ENCODE peak calls at places on chromosomes 4 and X, in eight cellular contexts. T, J, Z, W, R, I, G and K are unnamed samples.

GRCh38 chr4:170940043-170940724 is 850.4 kb upstream of the AADAT start:
- DNase-seq in T (no peak), J (no peak), Z (no peak), W (no peak), R (no peak), I (no peak), G (no peak), K (no peak)

GRCh38 chr4:174255790-174256189 is 27.7 kb downstream of the FBXO8 start:
- DNase-seq in T (peak; percentile 21), J (no peak), Z (no peak), W (no peak), R (no peak), I (no peak), G (no peak), K (no peak)

GRCh38 chr4:147837435-147837834 is 105.5 kb downstream of the ARHGAP10 start:
- DNase-seq in T (peak; percentile 58), J (no peak), Z (no peak), W (no peak), R (no peak), I (no peak), G (no peak), K (no peak)

GRCh38 chr4:88448905-88449689 is 7.8 kb upstream of the HERC5 start:
- DNase-seq in T (no peak), J (no peak), Z (no peak), W (no peak), R (no peak), I (no peak), G (no peak), K (no peak)

GRCh38 chr4:10041036-10041435 is 19.7 kb upstream of the SLC2A9 start:
- DNase-seq in T (no peak), J (no peak), Z (no peak), W (no peak), R (no peak), I (no peak), G (no peak), K (no peak)

GRCh38 chr4:88054909-88055308 is 47.5 kb downstream of the PKD2 start:
- DNase-seq in T (peak; percentile 72), J (no peak), Z (peak; percentile 24), W (no peak), R (peak; percentile 34), I (peak; percentile 29), G (peak; percentile 73), K (no peak)

GRCh38 chr4:90226734-90227133 is 99.5 kb downstream of the CCSER1 start:
- DNase-seq in T (no peak), J (no peak), Z (no peak), W (no peak), R (no peak), I (no peak), G (no peak), K (no peak)

GRCh38 chr4:150573534-150573933 is 8.4 kb upstream of the MAB21L2 start:
- DNase-seq in T (no peak), J (no peak), Z (no peak), W (no peak), R (no peak), I (no peak), G (no peak), K (no peak)

GRCh38 chrX:153533041-153533565 is 15.7 kb downstream of the ATP2B3 start:
- DNase-seq in T (no peak), J (no peak), Z (no peak), W (no peak), R (no peak), I (no peak), G (no peak), K (no peak)

GRCh38 chrX:68498044-68498507 is 775 bp upstream of the YIPF6 start:
- DNase-seq in T (peak; percentile 29), J (no peak), Z (no peak), W (no peak), R (no peak), I (no peak), G (no peak), K (no peak)

GRCh38 chr4:130028552-130028951 is 932.6 kb downstream of the C4orf33 start:
- DNase-seq in T (no peak), J (no peak), Z (no peak), W (no peak), R (no peak), I (no peak), G (peak; percentile 9), K (no peak)

GRCh38 chrX:53048169-53049126 is at the start of gene GPR173:
- DNase-seq in T (no peak), J (peak; percentile 50), Z (peak; percentile 48), W (peak; percentile 70), R (peak; percentile 2), I (peak; percentile 36), G (no peak), K (no peak)

GRCh38 chrX:150984164-150984824 is 1.2 kb downstream of the HMGB3 start:
- DNase-seq in T (no peak), J (no peak), Z (peak; percentile 14), W (no peak), R (no peak), I (no peak), G (no peak), K (no peak)

DNA sequence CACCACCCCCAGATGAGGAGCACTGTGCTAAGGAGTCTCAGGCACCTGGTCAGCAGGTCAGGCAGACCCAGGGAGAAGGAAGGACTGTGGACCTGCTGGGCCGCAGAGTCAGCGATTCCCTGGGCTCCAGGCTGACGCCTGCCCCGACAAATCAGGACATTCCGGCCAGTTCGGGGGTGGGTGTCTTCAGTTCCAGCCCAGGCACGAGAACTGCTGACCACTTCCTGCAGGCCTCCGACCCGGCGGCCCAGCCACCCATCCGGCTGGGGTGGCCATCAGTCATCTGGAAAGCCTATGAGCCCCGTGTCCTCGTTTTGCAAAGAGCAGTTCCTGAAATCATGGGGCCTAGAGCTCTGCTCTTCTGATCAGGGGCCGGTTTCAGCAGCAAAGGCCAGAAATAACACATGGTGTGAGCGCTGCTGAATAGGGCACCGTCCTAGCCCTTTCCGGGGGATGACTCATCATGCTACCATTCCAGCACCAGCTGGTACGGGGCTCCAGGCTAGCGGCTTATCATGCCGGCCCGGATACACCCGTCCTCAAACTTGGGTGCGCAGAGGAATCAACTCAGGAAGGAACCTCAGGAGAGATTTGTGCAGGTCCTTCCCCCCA is 7.8 kb upstream of the SH3TC1 start:
- DNase-seq in T (no peak), J (peak; percentile 85), Z (no peak), W (peak; percentile 57), R (peak; percentile 79), I (peak; percentile 82), G (peak; percentile 63), K (peak; percentile 34)
- H3K4me1 ChIP-seq in T (peaks cover 32% of the 10 kb centered on the region), J (peaks cover 48% of the 10 kb centered on the region), Z (peaks cover 6% of the 10 kb centered on the region), W (peaks cover 11% of the 10 kb centered on the region), R (peaks cover 25% of the 10 kb centered on the region), I (peaks cover 72% of the 10 kb centered on the region), G (peaks cover 12% of the 10 kb centered on the region), K (peaks cover 68% of the 10 kb centered on the region)

GRCh38 chr4:68373513-68373912 is 23.6 kb upstream of the YTHDC1 start:
- DNase-seq in T (no peak), J (peak; percentile 75), Z (peak; percentile 55), W (peak; percentile 83), R (peak; percentile 58), I (peak; percentile 80), G (no peak), K (no peak)
- H3K27ac ChIP-seq in T (no peak overlapping the region), J (no peak overlapping the region), Z (no peak overlapping the region), W (no peak overlapping the region), R (no peak overlapping the region), I (no peak overlapping the region), G (no peak overlapping the region), K (peak overlapping the region; percentile 50)

GRCh38 chrX:21986596-21986995 is 45.5 kb upstream of the PHEX start:
- DNase-seq in T (no peak), J (no peak), Z (no peak), W (no peak), R (no peak), I (no peak), G (no peak), K (no peak)

GRCh38 chrX:21993265-21993664 is 38.9 kb upstream of the PHEX start:
- DNase-seq in T (no peak), J (peak; percentile 60), Z (no peak), W (no peak), R (peak; percentile 48), I (peak; percentile 7), G (no peak), K (no peak)

GRCh38 chrX:21991504-21991903 is 40.6 kb upstream of the PHEX start:
- DNase-seq in T (no peak), J (no peak), Z (no peak), W (no peak), R (no peak), I (no peak), G (no peak), K (no peak)

GRCh38 chrX:21990812-21991211 is 41.3 kb upstream of the PHEX start:
- DNase-seq in T (no peak), J (no peak), Z (no peak), W (no peak), R (no peak), I (no peak), G (no peak), K (no peak)

GRCh38 chrX:21989415-21989814 is 42.7 kb upstream of the PHEX start:
- DNase-seq in T (no peak), J (no peak), Z (no peak), W (no peak), R (no peak), I (no peak), G (no peak), K (no peak)
- H3K4me1 ChIP-seq in T (peaks cover 13% of the 10 kb centered on the region), J (no peaks in the 10 kb centered on the region), Z (peaks cover 2% of the 10 kb centered on the region), W (no peaks in the 10 kb centered on the region), R (no peaks in the 10 kb centered on the region), I (no peaks in the 10 kb centered on the region), G (no peaks in the 10 kb centered on the region), K (no peaks in the 10 kb centered on the region)

DNA sequence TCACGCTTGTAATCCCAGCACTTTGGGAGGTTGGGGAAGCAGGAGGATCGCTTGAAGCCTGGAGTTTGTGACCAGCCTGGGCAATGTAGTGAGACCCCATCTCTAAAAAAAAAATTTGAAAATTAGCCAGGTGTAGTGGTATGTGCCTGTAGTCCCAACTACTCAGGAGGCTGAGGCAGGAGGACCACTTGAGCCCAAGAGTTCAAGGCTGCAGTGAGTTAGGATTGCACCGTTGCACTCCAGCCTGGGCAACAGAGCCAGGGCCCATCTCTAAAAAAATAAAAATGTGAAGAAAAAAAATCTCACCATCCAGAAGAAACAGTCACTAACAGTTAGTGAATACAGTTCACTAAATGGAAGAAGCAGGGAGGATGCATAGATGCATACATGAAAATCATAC is 34.8 kb downstream of the TMEM271 start:
- DNase-seq in T (no peak), J (no peak), Z (no peak), W (no peak), R (no peak), I (no peak), G (no peak), K (no peak)
- H3K27ac ChIP-seq in T (no peak overlapping the region), J (no peak overlapping the region), Z (no peak overlapping the region), W (no peak overlapping the region), R (no peak overlapping the region), I (no peak overlapping the region), G (no peak overlapping the region), K (no peak overlapping the region)

DNA sequence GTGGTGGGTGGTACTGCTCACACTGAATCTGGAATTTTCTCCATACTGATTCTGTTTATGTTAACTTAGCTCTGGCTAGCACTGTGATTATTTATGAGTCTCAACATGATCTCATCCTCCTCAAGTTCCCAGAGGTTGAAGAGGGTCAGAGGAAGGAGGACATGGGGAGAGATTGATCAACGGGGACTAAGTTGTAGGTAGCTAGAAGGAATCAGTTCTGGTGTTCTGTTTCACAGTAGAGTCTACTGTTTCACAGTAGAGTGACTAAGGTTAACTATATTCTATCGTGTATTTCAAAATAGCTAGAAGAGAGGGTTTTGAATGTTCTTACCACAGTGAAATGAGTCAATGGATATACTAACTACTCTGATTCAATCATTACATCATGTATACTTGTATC is 380.0 kb downstream of the ADAM29 start:
- DNase-seq in T (no peak), J (no peak), Z (no peak), W (no peak), R (no peak), I (no peak), G (no peak), K (no peak)
- H3K4me1 ChIP-seq in T (no peaks in the 10 kb centered on the region), J (no peaks in the 10 kb centered on the region), Z (no peaks in the 10 kb centered on the region), W (no peaks in the 10 kb centered on the region), R (no peaks in the 10 kb centered on the region), I (no peaks in the 10 kb centered on the region), G (no peaks in the 10 kb centered on the region), K (no peaks in the 10 kb centered on the region)